ENCODE peak calls at places on chromosomes 11 and 22, in four cellular contexts. One of them, this sample, is unnamed.
A peak's percentile ranks its signal among the peaks of the same experiment; 100 is the strongest.

GRCh38 chr11:84780689-84781293 is 846.4 kb downstream of the DLG2 start:
- DNase-seq in neural crest cell: no peak
- DNase-seq in M059J: peak; percentile 19
- DNase-seq in mesenteric fat pad: no peak
- DNase-seq in this sample: no peak

GRCh38 chr11:6438979-6439571 is 1.7 kb downstream of the HPX start:
- DNase-seq in M059J: peak; percentile 59
- DNase-seq in neural crest cell: peak; percentile 29
- DNase-seq in mesenteric fat pad: peak; percentile 9
- DNase-seq in this sample: peak; percentile 68

GRCh38 chr11:94845622-94846021 is 77.5 kb downstream of the AMOTL1 start:
- DNase-seq in neural crest cell: no peak
- DNase-seq in mesenteric fat pad: no peak
- DNase-seq in M059J: peak; percentile 13
- DNase-seq in this sample: no peak

GRCh38 chr11:123063396-123064267 is 1.7 kb upstream of the HSPA8 start:
- DNase-seq in M059J: peak; percentile 57
- DNase-seq in mesenteric fat pad: no peak
- DNase-seq in neural crest cell: no peak
- DNase-seq in this sample: peak; percentile 21

GRCh38 chr22:46914481-46914880 is 152.0 kb downstream of the TBC1D22A start:
- DNase-seq in neural crest cell: no peak
- DNase-seq in mesenteric fat pad: no peak
- DNase-seq in M059J: no peak
- DNase-seq in this sample: no peak

GRCh38 chr11:33907419-33907818 is 15.5 kb upstream of the LMO2 start:
- DNase-seq in neural crest cell: no peak
- DNase-seq in mesenteric fat pad: no peak
- DNase-seq in M059J: no peak
- DNase-seq in this sample: no peak

GRCh38 chr11:122556605-122557004 is 98.9 kb upstream of the UBASH3B start:
- DNase-seq in neural crest cell: peak; percentile 53
- DNase-seq in M059J: no peak
- DNase-seq in mesenteric fat pad: no peak
- DNase-seq in this sample: peak; percentile 37

GRCh38 chr22:24875862-24876506 is 70.0 kb downstream of the SGSM1 start:
- DNase-seq in neural crest cell: peak; percentile 52
- DNase-seq in M059J: peak; percentile 10
- DNase-seq in mesenteric fat pad: no peak
- DNase-seq in this sample: no peak

GRCh38 chr11:86461892-86462291 is 87.2 kb downstream of the CCDC81 start:
- DNase-seq in mesenteric fat pad: no peak
- DNase-seq in neural crest cell: no peak
- DNase-seq in M059J: no peak
- DNase-seq in this sample: no peak

GRCh38 chr11:76704171-76704948 is 33.8 kb upstream of the LRRC32 start:
- DNase-seq in mesenteric fat pad: no peak
- DNase-seq in neural crest cell: no peak
- DNase-seq in M059J: no peak
- DNase-seq in this sample: no peak

GRCh38 chr11:112019066-112019465 is 6.1 kb upstream of the DLAT start:
- DNase-seq in M059J: no peak
- DNase-seq in neural crest cell: no peak
- DNase-seq in mesenteric fat pad: no peak
- DNase-seq in this sample: no peak

GRCh38 chr11:20211691-20212090 is 51.4 kb upstream of the DBX1 start:
- DNase-seq in M059J: no peak
- DNase-seq in mesenteric fat pad: no peak
- DNase-seq in neural crest cell: no peak
- DNase-seq in this sample: no peak

GRCh38 chr11:57368106-57368826 is 12.7 kb downstream of the PRG3 start:
- DNase-seq in M059J: peak; percentile 69
- DNase-seq in mesenteric fat pad: no peak
- DNase-seq in neural crest cell: no peak
- DNase-seq in this sample: no peak

GRCh38 chr11:100340416-100341323 is 346.4 kb upstream of the ARHGAP42 start:
- DNase-seq in neural crest cell: no peak
- DNase-seq in M059J: peak; percentile 33
- DNase-seq in mesenteric fat pad: no peak
- DNase-seq in this sample: no peak

GRCh38 chr22:30235687-30236170 is 10.8 kb downstream of the LIF start:
- DNase-seq in neural crest cell: no peak
- DNase-seq in M059J: peak; percentile 96
- DNase-seq in mesenteric fat pad: no peak
- DNase-seq in this sample: no peak

GRCh38 chr11:94749367-94749766 is 18.8 kb upstream of the AMOTL1 start:
- DNase-seq in neural crest cell: no peak
- DNase-seq in M059J: peak; percentile 86
- DNase-seq in mesenteric fat pad: no peak
- DNase-seq in this sample: no peak

GRCh38 chr11:125464266-125464662 is 31.8 kb downstream of the FEZ1 start:
- DNase-seq in mesenteric fat pad: no peak
- DNase-seq in M059J: peak; percentile 43
- DNase-seq in neural crest cell: no peak
- DNase-seq in this sample: peak; percentile 47

GRCh38 chr11:60857378-60858232 is 1.9 kb upstream of the PTGDR2 start:
- DNase-seq in M059J: peak; percentile 12
- DNase-seq in mesenteric fat pad: no peak
- DNase-seq in neural crest cell: no peak
- DNase-seq in this sample: no peak

GRCh38 chr11:34599406-34599901 is 21.4 kb upstream of the EHF start:
- DNase-seq in neural crest cell: no peak
- DNase-seq in M059J: peak; percentile 98
- DNase-seq in mesenteric fat pad: no peak
- DNase-seq in this sample: no peak

GRCh38 chr22:43956383-43956782 is 1.1 kb downstream of the SAMM50 start:
- DNase-seq in mesenteric fat pad: no peak
- DNase-seq in M059J: no peak
- DNase-seq in neural crest cell: no peak
- DNase-seq in this sample: no peak

GRCh38 chr11:96215094-96215782 is 127.8 kb downstream of the MAML2 start:
- DNase-seq in M059J: peak; percentile 89
- DNase-seq in mesenteric fat pad: no peak
- DNase-seq in neural crest cell: no peak
- DNase-seq in this sample: no peak

GRCh38 chr11:61377461-61378160 is 14.8 kb upstream of the TMEM216 start:
- DNase-seq in neural crest cell: no peak
- DNase-seq in mesenteric fat pad: no peak
- DNase-seq in M059J: peak; percentile 52
- DNase-seq in this sample: no peak

GRCh38 chr11:73980001-73980960 is 2.4 kb downstream of the UCP2 start:
- DNase-seq in neural crest cell: no peak
- DNase-seq in mesenteric fat pad: no peak
- DNase-seq in M059J: no peak
- DNase-seq in this sample: no peak

GRCh38 chr11:120210651-120211521 is at the start of gene OAF:
- DNase-seq in neural crest cell: peak; percentile 81
- DNase-seq in mesenteric fat pad: no peak
- DNase-seq in M059J: peak; percentile 88
- DNase-seq in this sample: peak; percentile 65

GRCh38 chr11:134725939-134726639 is 314.0 kb upstream of the B3GAT1 start:
- DNase-seq in M059J: no peak
- DNase-seq in mesenteric fat pad: no peak
- DNase-seq in neural crest cell: no peak
- DNase-seq in this sample: peak; percentile 39

GRCh38 chr11:66617148-66617814 is 851 bp downstream of the RBM14 start:
- DNase-seq in M059J: peak; percentile 64
- DNase-seq in neural crest cell: no peak
- DNase-seq in mesenteric fat pad: peak; percentile 93
- DNase-seq in this sample: no peak